ENCODE peak calls at places on chromosomes 4 and X, in five cellular contexts. D, Z, B, U and O are unnamed samples. For H3K27me3 and H3K4me1, the result is how much of the 10 kb centered on the place peaks cover.

GRCh38 chr4:103719320-103720204 is at the start of gene TACR3:
- DNase-seq in D (no peak), B (no peak), Z (no peak), U (no peak), O (no peak)

GRCh38 chr4:1564535-1565375 is 119.4 kb downstream of the FAM53A start:
- DNase-seq in D (no peak), Z (no peak), B (no peak), U (no peak), O (no peak)

GRCh38 chr4:121599049-121599448 is 97.7 kb downstream of the ANXA5 start:
- DNase-seq in D (no peak), U (no peak), B (no peak), Z (no peak), O (no peak)

GRCh38 chrX:18995216-18995615 is 11.3 kb upstream of the PHKA2 start:
- DNase-seq in U (no peak), B (no peak), Z (no peak), D (no peak), O (peak)

GRCh38 chrX:29826651-29827206 is 388.6 kb upstream of the MAGEB2 start:
- DNase-seq in Z (no peak), D (no peak), B (no peak), U (no peak), O (peak)

GRCh38 chr4:131427000-131427399 is 1722.1 kb upstream of the PCDH10 start:
- DNase-seq in Z (no peak), D (no peak), B (no peak), U (no peak), O (no peak)

GRCh38 chrX:38089173-38089982 is 83.0 kb downstream of the SYTL5 start:
- DNase-seq in B (no peak), U (no peak), Z (no peak), D (no peak), O (no peak)

GRCh38 chr4:148778980-148779675 is 336.9 kb upstream of the NR3C2 start:
- DNase-seq in B (no peak), Z (no peak), D (no peak), U (no peak), O (peak)

GRCh38 chr4:185016101-185016940 is 2.0 kb upstream of the HELT start:
- DNase-seq in U (no peak), Z (no peak), B (no peak), D (no peak), O (no peak)

GRCh38 chr4:141415651-141416050 is 195.0 kb downstream of the ZNF330 start:
- DNase-seq in D (no peak), U (no peak), B (no peak), Z (no peak), O (peak)

GRCh38 chrX:13515181-13515930 is 54.0 kb upstream of the EGFL6 start:
- DNase-seq in U (no peak), Z (no peak), B (no peak), D (no peak), O (no peak)

GRCh38 chr4:84159767-84160166 is 339.3 kb downstream of the NKX6-1 start:
- DNase-seq in U (no peak), Z (no peak), B (no peak), D (no peak), O (no peak)

GRCh38 chr4:27350161-27350560 is 489.5 kb downstream of the STIM2 start:
- DNase-seq in B (no peak), Z (no peak), U (no peak), D (no peak), O (no peak)

GRCh38 chr4:14236359-14236758 is 608.8 kb upstream of the BOD1L1 start:
- DNase-seq in B (no peak), Z (no peak), U (no peak), D (no peak), O (no peak)

GRCh38 chr4:138904793-138905192 is 110.8 kb upstream of the NOCT start:
- DNase-seq in D (no peak), U (no peak), B (no peak), Z (no peak), O (no peak)

GRCh38 chrX:12269484-12269883 is 131.2 kb downstream of the FRMPD4 start:
- DNase-seq in B (no peak), D (no peak), Z (no peak), U (no peak), O (no peak)

GRCh38 chr4:31580843-31581242 is 860.7 kb downstream of the PCDH7 start:
- DNase-seq in Z (no peak), D (no peak), U (no peak), B (no peak), O (no peak)

GRCh38 chr4:23483320-23483958 is 406.4 kb downstream of the PPARGC1A start:
- DNase-seq in U (no peak), D (no peak), B (no peak), Z (no peak), O (no peak)

GRCh38 chr4:107449611-107450369 is 270.2 kb downstream of the PAPSS1 start:
- DNase-seq in B (no peak), U (no peak), D (no peak), Z (no peak), O (no peak)

GRCh38 chr4:6229095-6229494 is 28.7 kb upstream of the JAKMIP1 start:
- DNase-seq in U (no peak), D (peak), Z (no peak), B (no peak), O (no peak)

GRCh38 chr4:126051709-126052424 is 737.1 kb downstream of the FAT4 start:
- DNase-seq in D (no peak), B (no peak), U (no peak), Z (no peak), O (peak)

GRCh38 chrX:132692526-132692925 is 203.7 kb upstream of the MBNL3 start:
- DNase-seq in B (no peak), Z (no peak), D (no peak), U (no peak), O (no peak)

GRCh38 chr4:3861720-3862639 is 95.8 kb downstream of the ADRA2C start:
- DNase-seq in B (no peak), D (no peak), U (no peak), Z (no peak), O (no peak)

GRCh38 chr4:123819362-123820035 is 422.9 kb downstream of the SPRY1 start:
- DNase-seq in Z (no peak), B (no peak), U (no peak), D (no peak), O (no peak)

GRCh38 chr4:52588771-52589591 is 70.1 kb downstream of the USP46 start:
- DNase-seq in U (no peak), D (no peak), B (no peak), Z (no peak), O (peak)

GRCh38 chr4:17577660-17578481 is 873 bp downstream of the LAP3 start:
- DNase-seq in D (peak), U (peak), Z (peak), B (peak), O (peak)

GRCh38 chrX:71989768-71990167 is 79.1 kb downstream of the NHSL2 start:
- DNase-seq in B (peak), D (no peak), U (no peak), Z (no peak), O (peak)

GRCh38 chr4:26838055-26838842 is 22.4 kb upstream of the STIM2 start:
- DNase-seq in B (no peak), U (no peak), Z (no peak), D (no peak), O (no peak)

GRCh38 chr4:181890031-181890430 is 353.2 kb upstream of the TENM3 start:
- DNase-seq in U (no peak), Z (no peak), B (no peak), D (no peak), O (no peak)

GRCh38 chr4:34181891-34182290 is 2062.4 kb downstream of the ARAP2 start:
- DNase-seq in D (no peak), B (no peak), U (no peak), Z (no peak), O (peak)

GRCh38 chr4:8651661-8652180 is 59.2 kb downstream of the CPZ start:
- DNase-seq in B (no peak), U (no peak), Z (no peak), D (peak), O (no peak)
- H3K27me3 ChIP-seq in B (under half), U (under half), Z (under half), D (under half), O (under half)

DNA sequence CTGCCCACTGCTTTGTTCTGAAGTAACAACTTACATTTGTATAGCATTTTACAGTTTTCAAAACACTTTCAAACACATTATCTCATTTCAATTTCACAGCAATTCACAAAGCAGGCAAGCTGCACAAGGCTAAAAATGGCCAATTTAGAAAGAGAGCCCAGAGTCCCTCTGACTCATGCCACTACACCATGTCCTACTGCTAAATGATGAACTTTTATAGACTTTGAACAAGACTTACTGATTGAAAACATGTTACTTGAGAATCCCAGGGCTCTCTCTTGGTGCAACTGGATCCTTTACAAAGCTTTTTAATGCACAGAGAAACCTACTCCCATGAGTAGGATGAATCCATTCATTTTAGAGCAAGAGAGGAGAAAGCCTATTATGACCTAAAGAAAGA is 5.8 kb upstream of the G3BP2 start:
- DNase-seq in D (no peak), B (no peak), U (no peak), Z (no peak), O (no peak)
- TF ChIP-seq POLR2A in D (no peak), B (no peak), U (no peak), Z (no peak), O (no peak)

GRCh38 chr4:156952078-156952759 is 19.4 kb downstream of the PDGFC start:
- DNase-seq in U (no peak), B (no peak), Z (no peak), D (no peak), O (no peak)
- H3K4me1 ChIP-seq in U (under half), B (half or more), Z (under half), D (under half), O (under half)

GRCh38 chr4:110616162-110617062 is 6.5 kb downstream of the PITX2 start:
- DNase-seq in B (no peak), U (no peak), D (no peak), Z (no peak), O (no peak)

GRCh38 chr4:110619401-110620247 is 3.3 kb downstream of the PITX2 start:
- DNase-seq in B (no peak), U (no peak), D (no peak), Z (no peak), O (no peak)

GRCh38 chr4:110619001-110619350 is 3.9 kb downstream of the PITX2 start:
- DNase-seq in B (no peak), D (no peak), U (no peak), Z (no peak), O (no peak)

GRCh38 chr4:110617095-110617494 is 5.8 kb downstream of the PITX2 start:
- DNase-seq in B (no peak), U (no peak), D (no peak), Z (no peak), O (no peak)

GRCh38 chr4:110618091-110619000 is 4.5 kb downstream of the PITX2 start:
- DNase-seq in B (no peak), Z (no peak), U (no peak), D (no peak), O (no peak)
- H3K27me3 ChIP-seq in B (under half), Z (half or more), U (half or more), D (under half), O (half or more)

DNA sequence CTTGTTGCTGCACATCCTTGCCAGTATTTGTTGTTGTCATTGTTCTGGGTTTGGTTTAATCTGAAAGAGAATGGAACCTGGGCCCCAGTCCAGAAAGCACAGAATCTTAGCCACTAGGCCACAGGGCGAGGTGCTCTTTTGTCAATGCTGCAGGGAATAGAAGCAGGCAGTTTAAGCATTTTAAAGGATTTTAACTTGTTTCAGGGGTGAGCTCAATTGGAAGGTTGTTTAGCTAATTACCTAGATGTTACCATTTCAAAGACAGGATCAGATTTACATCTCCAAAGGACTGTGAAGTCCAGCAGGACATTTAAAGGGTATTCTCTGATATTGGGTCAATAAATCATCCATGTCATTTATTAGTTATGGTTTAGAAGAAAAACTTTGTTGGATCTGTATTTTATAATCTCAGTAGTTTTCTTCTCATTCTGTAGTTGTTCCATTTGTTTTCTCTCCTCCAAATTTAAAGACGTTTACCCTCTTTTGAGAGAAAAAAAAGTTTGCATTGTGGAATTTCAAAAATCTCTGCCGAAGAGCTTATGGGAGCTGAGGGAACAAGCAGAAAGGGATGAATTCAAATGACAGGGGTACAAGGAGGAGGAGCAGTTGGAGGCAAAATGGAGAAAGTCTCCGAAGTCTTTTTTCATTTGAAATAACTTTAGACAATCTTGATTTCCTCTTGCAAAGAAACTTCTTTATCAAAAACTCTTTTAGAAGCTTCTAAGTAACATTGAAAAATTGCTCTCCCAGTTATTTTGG is 57.5 kb upstream of the FAM47C start:
- DNase-seq in U (no peak), B (no peak), Z (no peak), D (no peak), O (no peak)
- TF ChIP-seq POLR2A in U (no peak), B (no peak), Z (no peak), D (no peak), O (no peak)